ENCODE peak calls at places on chromosomes 3 and 15, in seven cellular contexts. W is neuronal stem cell, C is H9, D is trophoblast cell, Q is IMR-90, Y is mesenchymal stem cell, X is H1. I is an unnamed sample.
A peak's percentile ranks its signal among the peaks of the same experiment; 100 is the strongest.

GRCh38 chr3:72887378-72887722 is 496 bp upstream of the GXYLT2 start:
- DNase-seq in W (no peak), C (no peak), D (no peak), Q (no peak), Y (no peak), X (no peak), I (no peak)

GRCh38 chr15:67005294-67005996 is 60.0 kb upstream of the SMAD3 start:
- DNase-seq in W (no peak), C (no peak), D (no peak), Q (no peak), Y (no peak), X (no peak), I (peak; percentile 33)

GRCh38 chr3:141366285-141367037 is 1.8 kb upstream of the ZBTB38 start:
- DNase-seq in W (no peak), C (no peak), D (no peak), Q (peak; percentile 99), Y (peak; percentile 99), X (no peak), I (no peak)

GRCh38 chr3:69051796-69052566 is at the start of gene TMF1:
- DNase-seq in W (peak; percentile 98), C (peak; percentile 98), D (peak; percentile 100), Q (peak; percentile 99), Y (peak; percentile 99), X (peak; percentile 97), I (peak; percentile 100)

GRCh38 chr3:134336587-134336986 is 37.7 kb downstream of the AMOTL2 start:
- DNase-seq in W (no peak), C (no peak), D (no peak), Q (peak; percentile 75), Y (peak; percentile 65), X (no peak), I (peak; percentile 43)

GRCh38 chr3:47035645-47036044 is 56.2 kb downstream of the NBEAL2 start:
- DNase-seq in W (no peak), C (no peak), D (no peak), Q (peak; percentile 63), Y (peak; percentile 64), X (no peak), I (no peak)

GRCh38 chr3:32733631-32734229 is 48.7 kb downstream of the CNOT10 start:
- DNase-seq in W (peak; percentile 21), C (no peak), D (no peak), Q (peak; percentile 44), Y (peak; percentile 55), X (no peak), I (peak; percentile 55)

GRCh38 chr3:31534036-31534435 is 1.3 kb downstream of the STT3B start:
- DNase-seq in W (no peak), C (no peak), D (no peak), Q (peak; percentile 17), Y (peak; percentile 44), X (no peak), I (no peak)

GRCh38 chr3:197750396-197750831 is 731 bp downstream of the FYTTD1 start:
- DNase-seq in W (peak; percentile 43), C (peak; percentile 55), D (peak; percentile 53), Q (peak; percentile 69), Y (peak; percentile 87), X (no peak), I (peak; percentile 86)

GRCh38 chr3:13414040-13414729 is 5.9 kb downstream of the NUP210 start:
- DNase-seq in W (no peak), C (no peak), D (peak; percentile 29), Q (no peak), Y (no peak), X (no peak), I (no peak)

GRCh38 chr3:30102372-30102771 is 504.0 kb upstream of the TGFBR2 start:
- DNase-seq in W (no peak), C (no peak), D (no peak), Q (no peak), Y (no peak), X (no peak), I (no peak)

GRCh38 chr3:102200126-102200525 is 234.7 kb upstream of the ZPLD1 start:
- DNase-seq in W (no peak), C (no peak), D (no peak), Q (peak; percentile 89), Y (peak; percentile 18), X (no peak), I (no peak)

GRCh38 chr3:113218011-113218678 is 6.8 kb downstream of the BOC start:
- DNase-seq in W (no peak), C (no peak), D (no peak), Q (no peak), Y (no peak), X (no peak), I (no peak)
- H2BK5ac ChIP-seq in W (no peak overlapping the region), C (no peak overlapping the region), D (no peak overlapping the region), Q (no peak overlapping the region), Y (no peak overlapping the region), X (no peak overlapping the region), I (no peak overlapping the region)

GRCh38 chr3:110494728-110495127 is 576.9 kb upstream of the NECTIN3 start:
- DNase-seq in W (no peak), C (no peak), D (no peak), Q (no peak), Y (no peak), X (no peak), I (no peak)
- H2BK5ac ChIP-seq in W (no peak overlapping the region), C (no peak overlapping the region), D (no peak overlapping the region), Q (no peak overlapping the region), Y (no peak overlapping the region), X (no peak overlapping the region), I (no peak overlapping the region)

DNA sequence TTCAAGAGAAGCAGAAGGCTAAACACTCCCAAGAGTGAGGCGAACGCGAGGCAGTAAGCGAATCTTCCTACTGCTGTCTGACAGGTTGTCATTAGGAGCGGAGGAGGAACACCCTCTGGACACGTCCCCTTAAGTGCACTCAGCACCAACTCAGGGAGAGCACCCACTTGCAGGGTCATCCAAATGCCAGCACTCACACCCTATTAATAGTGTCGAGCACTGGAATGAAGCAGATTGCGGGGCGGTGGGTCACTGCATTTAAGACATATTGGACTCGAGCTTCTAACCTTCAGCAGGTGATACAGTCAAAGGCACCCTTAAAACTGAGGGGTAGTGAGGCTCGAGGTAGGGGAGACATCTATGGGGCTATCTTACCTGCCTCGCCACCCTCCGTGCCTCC is 28.7 kb downstream of the SH3BP5 start:
- DNase-seq in W (no peak), C (no peak), D (no peak), Q (no peak), Y (no peak), X (no peak), I (no peak)
- H2BK5ac ChIP-seq in W (no peak overlapping the region), C (no peak overlapping the region), D (no peak overlapping the region), Q (no peak overlapping the region), Y (no peak overlapping the region), X (no peak overlapping the region), I (no peak overlapping the region)

GRCh38 chr3:117263735-117264134 is 554.2 kb downstream of the TUSC7 start:
- DNase-seq in W (no peak), C (no peak), D (no peak), Q (peak; percentile 44), Y (no peak), X (no peak), I (no peak)

GRCh38 chr3:117264204-117264994 is 554.8 kb downstream of the TUSC7 start:
- DNase-seq in W (no peak), C (no peak), D (no peak), Q (no peak), Y (no peak), X (no peak), I (no peak)

GRCh38 chr3:117261907-117262518 is 552.4 kb downstream of the TUSC7 start:
- DNase-seq in W (no peak), C (no peak), D (no peak), Q (no peak), Y (no peak), X (no peak), I (no peak)
- H2BK5ac ChIP-seq in W (no peak overlapping the region), C (no peak overlapping the region), D (no peak overlapping the region), Q (no peak overlapping the region), Y (no peak overlapping the region), X (no peak overlapping the region), I (no peak overlapping the region)

DNA sequence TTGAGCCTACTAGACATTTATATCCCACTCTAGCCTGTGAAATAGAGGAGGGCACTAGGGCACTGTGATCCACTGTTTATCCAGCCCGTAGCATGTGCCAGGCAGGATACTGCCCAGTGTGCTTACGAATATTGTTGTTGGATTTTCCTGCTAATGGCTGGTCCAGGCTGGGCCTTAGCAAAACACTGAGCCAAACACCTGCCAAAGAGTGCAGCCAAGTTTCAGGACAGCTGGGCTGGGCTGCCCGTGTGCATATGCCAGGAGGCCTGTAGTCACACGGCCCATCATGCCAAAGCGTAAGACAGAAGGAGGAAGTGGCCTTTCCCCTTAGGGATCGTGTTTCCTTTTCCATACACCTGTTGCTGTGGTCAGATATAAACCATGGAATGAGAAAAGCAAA is 54.5 kb upstream of the ABHD10 start:
- DNase-seq in W (no peak), C (no peak), D (no peak), Q (no peak), Y (no peak), X (no peak), I (no peak)
- H2BK5ac ChIP-seq in W (no peak overlapping the region), C (no peak overlapping the region), D (no peak overlapping the region), Q (no peak overlapping the region), Y (no peak overlapping the region), X (no peak overlapping the region), I (no peak overlapping the region)

DNA sequence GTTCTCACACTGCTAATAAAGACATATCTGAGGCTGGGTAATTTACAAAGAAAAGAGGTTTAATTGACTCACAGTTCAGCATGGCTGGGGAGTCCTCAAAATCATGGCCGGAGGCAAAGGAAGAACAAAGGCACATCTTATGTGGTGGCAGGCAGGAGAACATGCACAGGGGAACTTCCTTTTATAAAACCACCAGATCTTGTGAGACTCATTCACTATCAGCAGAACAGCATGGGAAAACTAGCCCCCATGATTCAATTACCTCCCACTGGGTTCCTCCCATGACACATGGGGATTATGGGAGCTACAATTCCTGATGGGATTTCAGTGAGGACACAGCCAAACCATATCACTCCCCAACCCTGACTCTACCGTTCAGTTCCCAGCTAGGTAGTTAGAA is 59.7 kb upstream of the MINAR1 start:
- DNase-seq in W (no peak), C (no peak), D (no peak), Q (no peak), Y (no peak), X (no peak), I (peak; percentile 79)
- H2BK5ac ChIP-seq in W (no peak overlapping the region), C (no peak overlapping the region), D (no peak overlapping the region), Q (no peak overlapping the region), Y (no peak overlapping the region), X (no peak overlapping the region), I (no peak overlapping the region)

GRCh38 chr15:83206387-83206970 is 1.1 kb downstream of the HDGFL3 start:
- DNase-seq in W (no peak), C (peak; percentile 34), D (no peak), Q (no peak), Y (peak; percentile 37), X (no peak), I (peak; percentile 40)

GRCh38 chr15:83207622-83208356 is at the start of gene HDGFL3:
- DNase-seq in W (peak; percentile 67), C (peak; percentile 77), D (no peak), Q (peak; percentile 39), Y (peak; percentile 66), X (no peak), I (peak; percentile 77)

GRCh38 chr15:83205725-83206324 is 1.8 kb downstream of the HDGFL3 start:
- DNase-seq in W (no peak), C (no peak), D (no peak), Q (peak; percentile 63), Y (peak; percentile 41), X (no peak), I (no peak)

GRCh38 chr15:83208357-83208661 is 686 bp upstream of the HDGFL3 start:
- DNase-seq in W (no peak), C (no peak), D (no peak), Q (no peak), Y (no peak), X (no peak), I (peak; percentile 89)

GRCh38 chr15:83206971-83207621 is 527 bp downstream of the HDGFL3 start:
- DNase-seq in W (peak; percentile 42), C (peak; percentile 41), D (peak; percentile 56), Q (no peak), Y (peak; percentile 49), X (no peak), I (peak; percentile 62)
- H2BK5ac ChIP-seq in W (peak overlapping the region; percentile 82), C (no peak overlapping the region), D (peak overlapping the region; percentile 42), Q (peak overlapping the region; percentile 80), Y (peak overlapping the region; percentile 9), X (peak overlapping the region; percentile 76), I (peak overlapping the region; percentile 46)